ENCODE peak calls at places on chromosomes 7 and 10, in four cellular contexts. S is ovary, I is GM23338, Y is psoas muscle. P is an unnamed sample.

GRCh38 chr10:25059990-25060389 is 43.6 kb downstream of the THNSL1 start:
- DNase-seq in I (peak), S (peak), Y (no peak), P (no peak)

GRCh38 chr10:123637326-123637880 is 28.8 kb upstream of the GPR26 start:
- DNase-seq in S (no peak), Y (no peak), I (no peak), P (no peak)

GRCh38 chr10:104209575-104210198 is 22.5 kb downstream of the CFAP43 start:
- DNase-seq in Y (no peak), S (peak), I (peak), P (peak)

GRCh38 chr10:86103391-86104101 is 263.0 kb downstream of the GRID1 start:
- DNase-seq in Y (no peak), I (peak), S (no peak), P (no peak)

GRCh38 chr7:133641436-133641835 is 388.6 kb downstream of the EXOC4 start:
- DNase-seq in S (no peak), Y (no peak), I (no peak), P (no peak)

GRCh38 chr10:25405871-25406270 is 231.1 kb downstream of the GPR158 start:
- DNase-seq in S (no peak), Y (no peak), I (no peak), P (no peak)

GRCh38 chr10:59285848-59286247 is 76.5 kb downstream of the FAM13C start:
- DNase-seq in Y (no peak), I (no peak), S (no peak), P (no peak)

GRCh38 chr10:97731346-97732051 is 5.4 kb upstream of the ZFYVE27 start:
- DNase-seq in I (peak), S (peak), Y (no peak), P (peak)

GRCh38 chr10:119203006-119203405 is 4.4 kb upstream of the GRK5 start:
- DNase-seq in S (no peak), I (no peak), Y (no peak), P (no peak)

GRCh38 chr10:22573820-22574569 is 140.4 kb downstream of the PIP4K2A start:
- DNase-seq in S (no peak), I (peak), Y (no peak), P (peak)

GRCh38 chr10:27950165-27950564 is 48.7 kb downstream of the ODAD2 start:
- DNase-seq in S (no peak), Y (no peak), I (no peak), P (no peak)

GRCh38 chr7:8035647-8036518 is 67.3 kb downstream of the GLCCI1 start:
- DNase-seq in S (no peak), I (peak), Y (no peak), P (peak)

GRCh38 chr7:151552352-151553028 is 32.8 kb upstream of the RHEB start:
- DNase-seq in Y (no peak), S (no peak), I (no peak), P (no peak)

GRCh38 chr7:114508096-114508495 is 93.5 kb downstream of the FOXP2 start:
- DNase-seq in S (no peak), I (no peak), Y (no peak), P (no peak)

GRCh38 chr10:22945934-22946673 is 18.3 kb downstream of the ARMC3 start:
- DNase-seq in S (no peak), Y (no peak), I (no peak), P (no peak)

GRCh38 chr7:128274246-128274889 is 33.3 kb downstream of the LEP start:
- DNase-seq in S (no peak), Y (no peak), I (no peak), P (no peak)

DNA sequence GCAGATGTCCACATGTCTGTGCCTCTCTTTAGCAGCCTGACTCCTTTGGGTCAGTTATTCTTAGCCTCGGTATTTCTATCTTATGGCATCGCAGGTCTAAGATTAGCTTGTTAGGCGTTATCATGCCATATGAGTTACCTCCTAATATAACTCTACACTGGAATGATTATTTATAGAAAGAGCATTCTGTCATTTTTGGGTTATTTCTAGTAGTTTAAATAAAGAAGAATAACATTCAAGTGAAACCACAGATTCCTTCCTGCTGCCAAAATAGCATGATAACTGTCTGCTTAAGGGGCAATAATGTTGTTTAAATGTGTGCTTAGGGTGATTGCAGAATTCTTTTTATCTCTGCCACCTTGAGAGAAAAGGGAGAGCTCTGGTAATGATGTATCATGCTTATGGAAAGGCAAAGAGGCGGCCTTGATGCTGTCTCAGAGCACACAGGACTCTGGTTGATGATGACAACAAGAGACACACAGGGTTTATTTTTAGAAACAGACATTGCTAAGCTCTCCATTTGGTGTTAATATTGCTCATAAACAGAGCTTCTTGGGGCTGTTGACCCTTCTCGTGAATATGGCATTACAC is 10.4 kb downstream of the HDAC9 start:
- DNase-seq in I (no peak), Y (no peak), S (no peak), P (peak)
- H3K27ac ChIP-seq in I (no peak), Y (peak), S (no peak), P (peak)

DNA sequence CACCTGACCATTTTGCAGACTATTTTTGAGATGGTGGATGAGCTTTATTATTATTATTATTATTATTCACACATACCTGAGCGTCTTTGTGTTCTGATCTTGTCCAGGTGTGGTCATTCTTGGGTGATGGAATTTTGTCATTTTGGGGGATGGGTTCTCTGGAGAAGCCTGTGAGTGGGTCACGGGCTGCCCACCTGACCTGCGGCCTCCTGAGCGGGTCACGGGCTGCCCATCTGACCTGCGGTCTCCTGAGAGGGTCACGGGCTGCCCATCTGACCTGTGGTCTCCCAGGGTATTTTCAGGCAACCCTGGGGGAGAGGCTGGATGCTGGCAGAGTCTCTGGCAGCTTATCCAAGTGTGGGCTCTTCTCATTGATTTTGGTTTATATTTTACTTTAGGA is 7.3 kb downstream of the SCART1 start:
- DNase-seq in S (no peak), I (no peak), Y (no peak), P (no peak)
- TF ChIP-seq CTCF in S (no peak), I (no peak), Y (no peak), P (no peak)

DNA sequence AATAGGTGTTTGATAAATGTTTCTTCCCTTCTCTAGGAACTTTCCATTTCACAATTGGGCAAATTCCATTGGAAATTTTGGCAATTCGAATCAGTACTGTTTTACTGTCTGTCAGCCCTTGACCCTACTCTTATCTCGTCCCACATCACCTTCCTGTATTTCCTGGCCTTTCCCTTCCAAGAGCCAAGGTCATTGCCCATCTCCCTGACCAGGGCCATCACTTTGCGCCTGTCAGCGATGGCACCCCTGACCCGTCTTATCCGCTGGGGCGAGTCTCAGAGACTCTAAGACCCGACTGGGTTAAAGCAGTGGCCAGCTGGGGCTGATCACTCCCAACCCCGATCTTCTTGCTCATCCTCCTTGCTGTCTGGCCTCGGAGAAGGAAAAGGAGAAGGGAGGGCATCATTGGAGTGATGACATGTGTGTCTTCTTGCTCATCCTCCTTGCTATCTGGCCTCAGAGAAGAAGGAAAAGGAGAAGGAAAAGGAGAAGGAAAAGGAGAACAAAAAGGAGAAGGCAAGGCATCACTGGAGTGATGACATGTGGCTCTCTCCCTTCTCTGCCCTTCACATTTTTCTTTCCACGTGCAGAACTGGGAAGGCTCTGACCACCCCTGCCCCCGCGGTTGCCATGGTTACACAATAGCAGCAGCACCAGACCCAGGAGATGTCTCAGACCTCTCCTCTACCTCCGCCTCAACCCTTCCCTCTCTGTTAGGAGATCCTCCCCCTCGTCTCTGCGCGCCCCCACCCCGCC is 2.1 kb downstream of the SEMA3D start:
- DNase-seq in I (peak), S (peak), Y (peak), P (peak)
- H3K4me3 ChIP-seq in I (peak), S (peak), Y (peak), P (peak)

DNA sequence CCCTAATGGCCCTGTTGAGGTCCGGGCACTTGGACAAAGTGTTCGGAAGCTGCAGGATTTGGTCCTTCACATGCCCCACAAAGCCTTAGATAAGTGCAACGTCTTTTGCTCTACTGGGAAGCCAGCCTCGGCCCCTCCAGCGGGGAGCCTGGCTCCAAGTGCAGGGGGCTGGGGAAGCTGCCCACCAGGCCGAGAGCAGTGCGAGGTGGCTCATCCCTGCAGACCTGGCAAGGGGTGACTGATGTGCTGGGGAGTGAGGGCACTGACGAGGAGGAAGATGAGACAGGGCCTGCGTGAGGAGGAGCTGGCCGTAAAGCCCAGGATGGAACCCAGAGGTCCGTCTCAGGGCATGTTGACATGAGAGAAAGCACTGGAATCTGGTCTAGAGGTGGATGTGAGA is 135.8 kb upstream of the NPS start:
- DNase-seq in I (no peak), S (no peak), Y (no peak), P (no peak)
- H3K27ac ChIP-seq in I (no peak), S (no peak), Y (no peak), P (peak)

GRCh38 chr10:92629945-92630344 is 37.0 kb downstream of the KIF11 start:
- DNase-seq in Y (no peak), S (no peak), I (no peak), P (no peak)

DNA sequence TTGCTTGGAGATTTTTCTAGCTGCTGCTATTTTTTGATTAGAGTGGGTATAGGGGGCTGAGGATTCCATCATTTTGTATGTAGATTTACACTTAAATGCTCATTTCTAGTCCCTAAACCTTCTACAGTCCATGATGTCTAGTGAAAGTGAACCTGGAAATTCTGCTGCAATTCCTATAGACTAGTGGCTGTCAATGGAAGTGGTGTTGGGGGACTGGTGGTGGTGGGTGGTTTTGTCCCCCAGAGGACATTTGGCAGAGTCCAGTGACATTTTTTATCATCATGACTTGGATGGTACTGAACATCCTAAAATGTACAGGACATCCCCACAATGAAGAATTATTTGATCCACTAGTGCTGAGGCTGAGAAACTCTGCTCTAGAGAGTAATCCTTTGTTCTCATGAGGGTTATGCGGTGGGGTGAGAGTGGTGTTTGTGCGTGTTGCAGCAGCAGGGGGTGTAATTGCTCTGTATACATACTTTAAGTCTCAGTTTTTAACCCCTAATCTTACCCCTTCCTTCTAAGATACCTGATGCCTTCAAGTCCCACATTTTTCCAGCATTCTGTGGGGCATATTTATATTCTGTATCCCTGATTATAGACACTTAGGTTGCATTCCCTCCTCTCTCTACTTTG is 35.0 kb downstream of the KIF11 start:
- DNase-seq in S (no peak), I (peak), Y (no peak), P (peak)
- TF ChIP-seq CTCF in S (no peak), I (no peak), Y (no peak), P (no peak)

GRCh38 chr10:17025444-17026295 is 103.9 kb downstream of the CUBN start:
- DNase-seq in I (no peak), Y (no peak), S (no peak), P (no peak)

GRCh38 chr10:17029581-17030271 is 99.9 kb downstream of the CUBN start:
- DNase-seq in Y (peak), I (no peak), S (peak), P (peak)

GRCh38 chr10:17024461-17024860 is 105.2 kb downstream of the CUBN start:
- DNase-seq in Y (no peak), S (no peak), I (no peak), P (no peak)

GRCh38 chr10:17028843-17029580 is 100.6 kb downstream of the CUBN start:
- DNase-seq in Y (no peak), I (no peak), S (no peak), P (peak)

GRCh38 chr10:17026686-17027485 is 102.7 kb downstream of the CUBN start:
- DNase-seq in I (no peak), S (no peak), Y (no peak), P (no peak)
- H3K4me3 ChIP-seq in I (no peak), S (no peak), Y (no peak), P (no peak)

GRCh38 chr10:73906524-73907447 is 4.1 kb upstream of the PLAU start:
- DNase-seq in S (peak), I (peak), Y (peak), P (peak)
- H3K27ac ChIP-seq in S (peak), I (peak), Y (peak), P (peak)

GRCh38 chr10:51433949-51434348 is 265.4 kb downstream of the CSTF2T start:
- DNase-seq in S (no peak), I (no peak), Y (no peak), P (no peak)

GRCh38 chr10:51439645-51440044 is 259.8 kb downstream of the CSTF2T start:
- DNase-seq in I (no peak), S (no peak), Y (no peak), P (no peak)

DNA sequence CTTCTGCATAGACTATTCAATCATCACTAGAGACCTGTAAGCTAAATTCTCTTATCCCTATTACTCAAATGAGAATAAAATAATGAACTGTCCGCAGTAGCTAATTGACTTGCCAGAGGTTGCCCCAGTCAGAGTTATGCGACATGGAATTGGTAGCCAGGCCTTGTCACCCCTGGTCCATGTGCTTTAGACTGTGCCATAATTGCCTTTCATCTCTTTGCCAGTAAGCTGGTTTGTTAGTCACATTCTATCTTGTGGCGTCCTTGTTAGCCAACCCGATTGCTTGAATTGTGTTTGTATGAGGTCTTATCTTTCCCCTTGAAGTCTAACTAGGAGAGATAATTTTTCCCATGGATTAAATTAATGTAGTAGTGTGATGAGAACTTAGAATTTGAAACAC is 262.6 kb downstream of the CSTF2T start:
- DNase-seq in I (no peak), Y (no peak), S (no peak), P (no peak)
- TF ChIP-seq CTCF in I (no peak), Y (no peak), S (no peak), P (no peak)